ENCODE peak calls at places on chromosomes 7 and 10, in five cellular contexts. L is Panc1, D is bronchial epithelial cell, E is LoVo, X is KBM-7. A is an unnamed sample.
A peak's percentile ranks its signal among the peaks of the same experiment; 100 is the strongest.

GRCh38 chr10:16952610-16953009 is 135.4 kb upstream of the RSU1 start:
- DNase-seq in L (no peak), D (no peak), E (no peak), X (peak; percentile 4), A (no peak)

GRCh38 chr10:86329896-86330680 is 36.5 kb downstream of the GRID1 start:
- DNase-seq in L (no peak), D (no peak), E (no peak), X (no peak), A (no peak)

GRCh38 chr10:97590748-97591139 is 1.2 kb downstream of the C10orf62 start:
- DNase-seq in L (no peak), D (no peak), E (no peak), X (no peak), A (no peak)

GRCh38 chr7:44784364-44784763 is 12.1 kb upstream of the PPIA start:
- DNase-seq in L (no peak), D (no peak), E (no peak), X (no peak), A (no peak)

GRCh38 chr7:90988996-90989765 is 275.1 kb upstream of the FZD1 start:
- DNase-seq in L (no peak), D (no peak), E (no peak), X (no peak), A (no peak)

GRCh38 chr10:28326516-28327493 is 23.9 kb upstream of the MPP7 start:
- DNase-seq in L (no peak), D (peak; percentile 56), E (no peak), X (no peak), A (no peak)

GRCh38 chr7:43294080-43294630 is 181.7 kb downstream of the HECW1 start:
- DNase-seq in L (no peak), D (peak; percentile 84), E (peak; percentile 47), X (no peak), A (no peak)

GRCh38 chr10:116765549-116766162 is 23.3 kb upstream of the HSPA12A start:
- DNase-seq in L (no peak), D (no peak), E (peak; percentile 23), X (peak; percentile 28), A (peak; percentile 37)

GRCh38 chr7:131338173-131338572 is 10.5 kb downstream of the MKLN1 start:
- DNase-seq in L (no peak), D (no peak), E (no peak), X (no peak), A (no peak)

GRCh38 chr7:82158327-82158726 is 285.2 kb downstream of the CACNA2D1 start:
- DNase-seq in L (peak; percentile 50), D (no peak), E (no peak), X (no peak), A (no peak)

GRCh38 chr10:129958686-129959543 is 5.2 kb downstream of the EBF3 start:
- DNase-seq in L (no peak), D (no peak), E (no peak), X (no peak), A (no peak)

GRCh38 chr10:130215918-130216205 is 79.7 kb downstream of the GLRX3 start:
- DNase-seq in L (no peak), D (no peak), E (no peak), X (no peak), A (no peak)

GRCh38 chr10:90224791-90225566 is 523.6 kb downstream of the KIF20B start:
- DNase-seq in L (no peak), D (no peak), E (no peak), X (no peak), A (no peak)

GRCh38 chr10:10687751-10688150 is 329.9 kb upstream of the CELF2 start:
- DNase-seq in L (no peak), D (no peak), E (no peak), X (no peak), A (no peak)

GRCh38 chr7:69367785-69368184 is 230.5 kb upstream of the AUTS2 start:
- DNase-seq in L (no peak), D (no peak), E (no peak), X (no peak), A (no peak)

GRCh38 chr10:3949741-3950140 is 164.7 kb upstream of the KLF6 start:
- DNase-seq in L (no peak), D (no peak), E (no peak), X (no peak), A (no peak)

GRCh38 chr10:11530806-11531205 is 80.6 kb downstream of the USP6NL start:
- DNase-seq in L (no peak), D (no peak), E (no peak), X (no peak), A (no peak)

GRCh38 chr10:28400678-28401077 is 97.8 kb upstream of the MPP7 start:
- DNase-seq in L (no peak), D (no peak), E (no peak), X (no peak), A (no peak)

GRCh38 chr10:86545097-86545496 is 23.5 kb upstream of the WAPL start:
- DNase-seq in L (no peak), D (no peak), E (no peak), X (no peak), A (no peak)

GRCh38 chr10:75712241-75712880 is 280.9 kb downstream of the LRMDA start:
- DNase-seq in L (no peak), D (no peak), E (no peak), X (no peak), A (no peak)

GRCh38 chr10:14491814-14492213 is 161.1 kb upstream of the FRMD4A start:
- DNase-seq in L (no peak), D (peak; percentile 54), E (no peak), X (no peak), A (no peak)

GRCh38 chr7:4792537-4793126 is 17.2 kb downstream of the AP5Z1 start:
- DNase-seq in L (no peak), D (no peak), E (no peak), X (no peak), A (no peak)

GRCh38 chr10:119205926-119206602 is 1.3 kb upstream of the GRK5 start:
- DNase-seq in L (no peak), D (no peak), E (peak; percentile 23), X (peak; percentile 79), A (peak; percentile 88)

GRCh38 chr10:22737587-22737986 is 23.2 kb upstream of the PIP4K2A start:
- DNase-seq in L (no peak), D (peak; percentile 78), E (peak; percentile 23), X (no peak), A (peak; percentile 52)

GRCh38 chr7:130365511-130366441 is 14.5 kb upstream of the CPA1 start:
- DNase-seq in L (no peak), D (peak; percentile 59), E (peak; percentile 50), X (no peak), A (no peak)

GRCh38 chr7:136890379-136890778 is 21.9 kb downstream of the CHRM2 start:
- DNase-seq in L (no peak), D (no peak), E (no peak), X (peak; percentile 9), A (no peak)

GRCh38 chr7:2116903-2117680 is 115.7 kb downstream of the MAD1L1 start:
- DNase-seq in L (no peak), D (no peak), E (no peak), X (no peak), A (peak; percentile 55)

GRCh38 chr7:140209866-140210609 is 33.3 kb upstream of the KDM7A start:
- DNase-seq in L (no peak), D (no peak), E (no peak), X (peak; percentile 52), A (peak; percentile 88)

GRCh38 chr7:28358423-28358868 is 53.9 kb upstream of the CREB5 start:
- DNase-seq in L (peak; percentile 73), D (peak; percentile 95), E (peak; percentile 29), X (no peak), A (no peak)

GRCh38 chr7:102942181-102942882 is 29.5 kb downstream of the LRRC17 start:
- DNase-seq in L (no peak), D (no peak), E (no peak), X (no peak), A (no peak)

GRCh38 chr7:26159243-26159642 is 7.2 kb downstream of the NFE2L3 start:
- DNase-seq in L (no peak), D (peak; percentile 32), E (no peak), X (no peak), A (no peak)

GRCh38 chr7:84455788-84456187 is 261.2 kb upstream of the SEMA3A start:
- DNase-seq in L (peak; percentile 15), D (peak; percentile 61), E (no peak), X (no peak), A (no peak)

GRCh38 chr7:47475880-47476227 is 106.1 kb downstream of the TNS3 start:
- DNase-seq in L (no peak), D (no peak), E (no peak), X (no peak), A (no peak)

GRCh38 chr10:13404791-13405190 is 56.7 kb upstream of the SEPHS1 start:
- DNase-seq in L (no peak), D (no peak), E (no peak), X (no peak), A (no peak)

GRCh38 chr7:17651296-17651695 is 289.0 kb downstream of the SNX13 start:
- DNase-seq in L (no peak), D (no peak), E (no peak), X (no peak), A (no peak)